ENCODE peak calls at places on chromosomes 13 and 19, in seven cellular contexts. U is BJ; X is upper lobe of right lung; P is AG04450; T is dorsolateral prefrontal cortex; V is suprapubic skin; F is CD4-positive, alpha-beta T cell. Q is an unnamed sample.

GRCh38 chr13:31038834-31039552 is 106.5 kb downstream of the TEX26 start:
- DNase-seq in P (no peak), X (no peak), U (no peak), T (no peak), V (no peak), F (no peak), Q (no peak)

GRCh38 chr19:13705928-13706447 is 58.3 kb upstream of the MRI1 start:
- DNase-seq in X (no peak), P (no peak), T (no peak), V (no peak), F (no peak), U (no peak), Q (no peak)

GRCh38 chr19:52896431-52897148 is 845 bp downstream of the ZNF320 start:
- DNase-seq in T (no peak), F (no peak), P (no peak), U (no peak), X (peak), V (peak), Q (peak)

GRCh38 chr13:91135376-91135775 is 212.1 kb upstream of the MIR17HG start:
- DNase-seq in T (no peak), V (no peak), U (no peak), P (no peak), X (no peak), F (no peak), Q (no peak)

GRCh38 chr13:23450340-23451046 is 17.0 kb upstream of the SACS start:
- DNase-seq in U (no peak), V (no peak), T (no peak), P (no peak), X (no peak), F (no peak), Q (no peak)

GRCh38 chr19:44891016-44891882 is at the start of gene TOMM40:
- DNase-seq in U (no peak), P (no peak), X (no peak), F (no peak), V (peak), T (no peak), Q (peak)

GRCh38 chr13:77740097-77740496 is 42.6 kb downstream of the SLAIN1 start:
- DNase-seq in V (no peak), X (no peak), T (no peak), F (no peak), U (no peak), P (no peak), Q (no peak)

GRCh38 chr19:34316741-34317241 is 48.2 kb upstream of the GPI start:
- DNase-seq in X (no peak), U (no peak), V (no peak), F (no peak), T (no peak), P (no peak), Q (no peak)

GRCh38 chr13:42964681-42965305 is 27.2 kb downstream of the EPSTI1 start:
- DNase-seq in X (no peak), F (no peak), U (no peak), V (no peak), P (no peak), T (no peak), Q (no peak)

GRCh38 chr13:65600702-65601101 is 1629.4 kb downstream of the PCDH9 start:
- DNase-seq in P (peak), V (no peak), F (no peak), T (no peak), U (no peak), X (no peak), Q (no peak)

GRCh38 chr19:50882188-50882587 is 8.9 kb downstream of the KLK2 start:
- DNase-seq in F (no peak), T (no peak), X (no peak), P (no peak), U (no peak), V (no peak), Q (no peak)

GRCh38 chr13:33018886-33019285 is 2.7 kb downstream of the KL start:
- DNase-seq in T (no peak), P (no peak), V (no peak), U (no peak), X (no peak), F (no peak), Q (no peak)

GRCh38 chr13:33016414-33017409 is at the start of gene KL:
- DNase-seq in T (no peak), P (no peak), V (peak), X (peak), F (no peak), U (no peak), Q (peak)

GRCh38 chr13:33015791-33016323 is 366 bp upstream of the KL start:
- DNase-seq in P (no peak), V (peak), F (no peak), U (no peak), X (peak), T (no peak), Q (no peak)

GRCh38 chr13:33015275-33015674 is 948 bp upstream of the KL start:
- DNase-seq in U (no peak), X (no peak), P (no peak), V (no peak), T (no peak), F (no peak), Q (no peak)

GRCh38 chr13:33017410-33017929 is 1.2 kb downstream of the KL start:
- DNase-seq in V (peak), F (no peak), U (no peak), P (no peak), X (no peak), T (no peak), Q (peak)
- TF ChIP-seq CTCF in V (peak), F (no peak), U (no peak), P (peak), X (peak), T (peak), Q (peak)

GRCh38 chr19:49614096-49614857 is 23.3 kb downstream of the PRR12 start:
- DNase-seq in V (no peak), X (no peak), U (peak), T (no peak), P (peak), F (no peak), Q (no peak)
- TF ChIP-seq CTCF in V (no peak), X (no peak), U (peak), T (no peak), P (no peak), F (no peak), Q (no peak)

DNA sequence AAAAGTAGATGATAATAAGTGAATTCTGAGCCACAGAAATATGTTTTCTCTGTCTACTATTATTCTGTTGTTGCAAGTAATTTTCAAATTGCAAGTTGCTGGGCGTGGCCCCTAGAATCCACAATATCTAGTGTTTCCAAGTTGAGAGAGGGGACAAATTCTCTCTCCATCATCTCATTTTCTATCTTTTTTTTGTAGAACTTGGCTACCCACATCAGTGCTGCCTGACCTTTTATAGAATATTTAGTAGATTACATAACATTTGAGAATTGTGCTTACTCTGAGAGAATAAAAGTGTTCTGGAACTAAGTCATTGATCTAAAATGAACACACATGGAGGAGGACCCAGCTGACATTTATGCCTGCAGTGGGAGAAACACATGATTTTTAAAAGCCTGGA is 110.9 kb upstream of the CSNK1A1L start:
- DNase-seq in T (no peak), X (no peak), F (no peak), U (no peak), V (no peak), P (no peak), Q (no peak)
- TF ChIP-seq CTCF in T (no peak), X (no peak), F (no peak), U (no peak), V (no peak), P (no peak), Q (no peak)

GRCh38 chr19:12497032-12497431 is 12.4 kb upstream of the ZNF709 start:
- DNase-seq in P (no peak), T (no peak), V (no peak), F (no peak), X (no peak), U (no peak), Q (no peak)

GRCh38 chr19:12496480-12496879 is 11.9 kb upstream of the ZNF709 start:
- DNase-seq in P (no peak), F (no peak), V (no peak), T (no peak), X (no peak), U (no peak), Q (no peak)

GRCh38 chr19:12494260-12494860 is 9.7 kb upstream of the ZNF709 start:
- DNase-seq in X (no peak), T (no peak), P (no peak), V (no peak), U (no peak), F (no peak), Q (no peak)

DNA sequence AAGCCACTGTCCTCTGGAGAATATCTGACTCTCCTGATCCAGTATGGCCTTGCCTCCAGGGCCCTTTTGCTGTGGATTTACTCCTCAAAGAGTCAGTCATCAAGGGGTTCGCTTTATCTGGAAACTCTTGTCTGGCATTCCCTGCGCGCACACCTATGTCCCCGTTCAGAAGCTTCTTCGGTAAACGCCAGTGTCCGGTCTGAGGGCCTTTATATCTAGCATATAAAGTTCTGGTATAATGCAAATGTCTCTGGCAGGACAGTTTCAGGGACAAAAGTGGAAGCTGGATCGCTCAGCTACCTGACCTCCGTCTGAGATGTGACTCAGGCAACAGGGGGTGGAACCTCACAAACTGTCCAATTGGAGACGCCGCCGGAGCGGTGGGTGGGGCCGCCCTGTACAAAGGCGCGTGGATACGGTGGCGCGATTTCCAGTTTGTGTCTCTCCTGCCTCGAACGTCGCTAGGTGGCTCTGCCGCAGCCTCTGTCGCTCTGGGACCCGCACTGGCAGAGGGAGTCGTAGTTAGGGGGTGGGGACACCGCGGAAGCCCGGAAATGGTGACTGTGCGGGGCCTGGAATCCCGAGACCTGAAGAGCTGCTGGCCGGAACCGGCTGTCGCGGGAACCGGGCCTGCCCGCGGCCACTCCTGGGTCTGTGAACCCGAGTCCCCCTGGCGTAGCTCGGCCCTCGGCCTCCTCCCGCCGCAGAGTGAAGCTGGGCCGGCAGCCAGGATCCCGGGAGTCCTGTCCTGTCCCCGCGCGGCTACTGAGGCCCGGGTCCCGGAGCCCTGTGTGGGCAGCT is 10.6 kb upstream of the ZNF709 start:
- DNase-seq in U (peak), T (peak), V (peak), X (peak), F (peak), P (peak), Q (peak)
- TF ChIP-seq CTCF in U (peak), T (peak), V (peak), X (peak), F (peak), P (peak), Q (peak)

GRCh38 chr13:51814071-51814470 is 10.1 kb upstream of the DHRS12 start:
- DNase-seq in X (no peak), F (no peak), U (no peak), V (no peak), P (no peak), T (no peak), Q (no peak)
- TF ChIP-seq CTCF in X (no peak), F (no peak), U (no peak), V (no peak), P (no peak), T (no peak), Q (no peak)

GRCh38 chr19:19026299-19026971 is 6.9 kb downstream of the SUGP2 start:
- DNase-seq in P (no peak), F (no peak), U (no peak), V (no peak), T (peak), X (no peak), Q (no peak)
- TF ChIP-seq CTCF in P (peak), F (no peak), U (peak), V (peak), T (no peak), X (peak), Q (no peak)

DNA sequence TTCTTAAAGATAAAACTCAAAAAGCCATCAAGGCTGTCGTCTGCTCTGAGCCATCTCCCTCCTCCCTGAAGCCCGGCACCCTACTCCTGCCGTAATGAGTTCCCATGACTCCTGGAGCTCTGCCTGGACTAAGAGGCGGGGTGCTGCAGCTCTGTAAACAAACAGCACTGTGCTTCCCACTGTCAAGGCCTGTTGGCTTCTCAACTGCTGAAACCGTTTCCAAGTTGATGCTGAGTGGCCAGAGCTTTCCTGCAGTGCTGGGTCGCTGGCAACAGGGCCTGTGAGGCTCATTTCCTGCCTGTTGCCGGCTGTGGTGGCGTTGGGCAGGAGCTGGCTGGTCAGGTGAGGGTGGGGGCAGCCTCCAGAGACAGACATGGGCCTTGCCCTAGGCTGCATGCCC is 26.7 kb upstream of the ISYNA1 start:
- DNase-seq in T (peak), P (peak), X (peak), F (no peak), U (no peak), V (peak), Q (no peak)
- TF ChIP-seq CTCF in T (peak), P (no peak), X (no peak), F (no peak), U (no peak), V (no peak), Q (no peak)

DNA sequence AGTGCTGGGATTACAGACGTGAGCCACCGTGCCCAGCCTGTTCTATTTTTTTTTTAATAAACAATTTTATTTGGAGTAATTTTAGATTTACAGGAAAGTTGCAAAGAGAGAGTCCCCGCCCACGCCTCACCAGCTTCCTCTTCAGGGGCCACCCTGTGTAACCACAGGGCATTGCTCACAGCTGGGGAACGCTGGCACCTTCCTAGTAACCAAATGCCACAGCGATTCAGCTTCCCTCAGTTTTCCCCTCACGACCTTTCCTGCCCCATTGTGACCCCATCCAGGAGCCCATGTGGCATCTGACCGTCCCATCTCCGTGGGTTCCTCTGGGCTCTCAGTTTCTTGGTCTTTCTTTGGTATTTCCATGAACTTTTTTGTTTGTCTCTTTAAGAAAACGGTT is 83.9 kb downstream of the GNG7 start:
- DNase-seq in U (no peak), X (peak), F (peak), T (no peak), P (no peak), V (no peak), Q (no peak)
- TF ChIP-seq CTCF in U (no peak), X (no peak), F (no peak), T (no peak), P (no peak), V (no peak), Q (no peak)